ENCODE peak calls at places on chromosomes 6 and 20, in four cellular contexts. D is cardiac fibroblast; A is fibroblast of the aortic adventitia; X is CD8-positive, alpha-beta memory T cell. B is an unnamed sample.

GRCh38 chr6:43254138-43254817 is 11.0 kb downstream of the TTBK1 start:
- DNase-seq in D (peak; percentile 41), A (no peak), X (no peak), B (no peak)

GRCh38 chr6:33976425-33977360 is 169.2 kb downstream of the GRM4 start:
- DNase-seq in D (no peak), A (no peak), X (no peak), B (no peak)

GRCh38 chr6:151325075-151326050 is 66.0 kb downstream of the ZBTB2 start:
- DNase-seq in D (peak; percentile 89), A (peak; percentile 85), X (no peak), B (no peak)

GRCh38 chr6:10373642-10374359 is 41.1 kb downstream of the TFAP2A start:
- DNase-seq in D (no peak), A (peak; percentile 20), X (no peak), B (no peak)

GRCh38 chr20:63532449-63532971 is 4.7 kb downstream of the PTK6 start:
- DNase-seq in D (no peak), A (no peak), X (no peak), B (no peak)

GRCh38 chr6:40791004-40791403 is 203.8 kb upstream of the LRFN2 start:
- DNase-seq in D (no peak), A (no peak), X (no peak), B (no peak)

GRCh38 chr6:46850781-46851180 is 57.6 kb downstream of the MEP1A start:
- DNase-seq in D (peak; percentile 76), A (no peak), X (no peak), B (no peak)

GRCh38 chr6:138107078-138107751 is at the start of gene PERP:
- DNase-seq in D (peak; percentile 58), A (peak; percentile 33), X (peak; percentile 58), B (no peak)

GRCh38 chr6:14612016-14612415 is 494.4 kb downstream of the CD83 start:
- DNase-seq in D (peak; percentile 19), A (peak; percentile 63), X (no peak), B (no peak)

GRCh38 chr6:100968934-100969333 is 87.8 kb upstream of the ASCC3 start:
- DNase-seq in D (no peak), A (no peak), X (no peak), B (no peak)

GRCh38 chr6:98824163-98824906 is 10.0 kb upstream of the POU3F2 start:
- DNase-seq in D (no peak), A (no peak), X (no peak), B (no peak)

GRCh38 chr20:47989957-47990356 is 204.7 kb upstream of the SULF2 start:
- DNase-seq in D (no peak), A (no peak), X (no peak), B (no peak)

GRCh38 chr20:19977373-19977770 is 39.8 kb upstream of the NAA20 start:
- DNase-seq in D (no peak), A (no peak), X (no peak), B (no peak)

GRCh38 chr6:75750925-75751324 is 1.9 kb downstream of the MYO6 start:
- DNase-seq in D (no peak), A (no peak), X (no peak), B (no peak)

GRCh38 chr6:49980898-49981297 is 11.5 kb upstream of the DEFB113 start:
- DNase-seq in D (peak; percentile 15), A (no peak), X (no peak), B (no peak)

GRCh38 chr6:138769102-138769676 is 4.4 kb upstream of the CCDC28A start:
- DNase-seq in D (no peak), A (peak; percentile 67), X (no peak), B (no peak)

GRCh38 chr6:56088641-56089040 is 158.7 kb downstream of the COL21A1 start:
- DNase-seq in D (no peak), A (no peak), X (no peak), B (no peak)

GRCh38 chr6:168905451-168906090 is 348.1 kb downstream of the THBS2 start:
- DNase-seq in D (peak; percentile 23), A (no peak), X (peak; percentile 34), B (no peak)

GRCh38 chr6:111651185-111652034 is 45.7 kb upstream of the TRAF3IP2 start:
- DNase-seq in D (no peak), A (no peak), X (no peak), B (no peak)

GRCh38 chr6:80366721-80367120 is 260.2 kb downstream of the BCKDHB start:
- DNase-seq in D (peak; percentile 45), A (peak; percentile 90), X (no peak), B (no peak)

GRCh38 chr6:1911476-1911875 is 301.8 kb downstream of the FOXC1 start:
- DNase-seq in D (peak; percentile 50), A (peak; percentile 21), X (no peak), B (peak; percentile 33)

GRCh38 chr6:100372326-100372725 is 92.4 kb downstream of the SIM1 start:
- DNase-seq in D (no peak), A (no peak), X (no peak), B (no peak)

GRCh38 chr6:107545761-107546160 is 55.8 kb downstream of the SOBP start:
- DNase-seq in D (no peak), A (no peak), X (no peak), B (no peak)

GRCh38 chr6:150079604-150080003 is 10.7 kb upstream of the ULBP3 start:
- DNase-seq in D (no peak), A (no peak), X (peak; percentile 60), B (no peak)

GRCh38 chr6:66849843-66850242 is 1142.8 kb upstream of the EYS start:
- DNase-seq in D (no peak), A (no peak), X (no peak), B (no peak)

GRCh38 chr6:48184644-48185043 is 73.6 kb upstream of the PTCHD4 start:
- DNase-seq in D (no peak), A (peak; percentile 30), X (no peak), B (no peak)

GRCh38 chr6:2839195-2839981 is 2.3 kb downstream of the SERPINB1 start:
- DNase-seq in D (peak; percentile 67), A (peak; percentile 73), X (no peak), B (no peak)

GRCh38 chr20:16580127-16580526 is 6.9 kb upstream of the KIF16B start:
- DNase-seq in D (peak; percentile 79), A (peak; percentile 80), X (no peak), B (no peak)

GRCh38 chr6:5905431-5906339 is 101.0 kb downstream of the NRN1 start:
- DNase-seq in D (peak; percentile 79), A (peak; percentile 97), X (no peak), B (no peak)

GRCh38 chr6:111804627-111805235 is 68.5 kb downstream of the FYN start:
- DNase-seq in D (peak; percentile 86), A (peak; percentile 91), X (peak; percentile 74), B (no peak)

GRCh38 chr6:117233146-117233545 is 32.2 kb upstream of the VGLL2 start:
- DNase-seq in D (peak; percentile 4), A (no peak), X (no peak), B (no peak)

GRCh38 chr6:11213305-11214106 is 19.0 kb downstream of the NEDD9 start:
- DNase-seq in D (peak; percentile 63), A (peak; percentile 63), X (no peak), B (no peak)

GRCh38 chr20:60055740-60056139 is 97.5 kb downstream of the CDH26 start:
- DNase-seq in D (peak; percentile 20), A (no peak), X (peak; percentile 57), B (peak; percentile 99)

GRCh38 chr20:60057123-60057865 is 99.1 kb downstream of the CDH26 start:
- DNase-seq in D (peak; percentile 74), A (peak; percentile 63), X (peak; percentile 59), B (peak; percentile 92)

GRCh38 chr20:60057866-60058807 is 99.9 kb downstream of the CDH26 start:
- DNase-seq in D (peak; percentile 54), A (no peak), X (peak; percentile 19), B (peak; percentile 98)

GRCh38 chr20:60054716-60055371 is 96.6 kb downstream of the CDH26 start:
- DNase-seq in D (no peak), A (no peak), X (no peak), B (peak; percentile 99)

GRCh38 chr20:60056345-60057122 is 98.3 kb downstream of the CDH26 start:
- DNase-seq in D (no peak), A (no peak), X (no peak), B (peak; percentile 48)
- H3K4me3 ChIP-seq in D (no peak overlapping the region), A (no peak overlapping the region), X (peak overlapping the region; percentile 58), B (peak overlapping the region; percentile 46)

GRCh38 chr6:32969685-32970412 is 1.5 kb downstream of the BRD2 start:
- DNase-seq in D (peak; percentile 98), A (peak; percentile 96), X (peak; percentile 61), B (peak; percentile 83)

GRCh38 chr6:32968093-32968769 is at the start of gene BRD2:
- DNase-seq in D (peak; percentile 98), A (peak; percentile 96), X (peak; percentile 98), B (peak; percentile 95)

GRCh38 chr6:32970413-32971244 is 2.2 kb downstream of the BRD2 start:
- DNase-seq in D (peak; percentile 94), A (peak; percentile 92), X (peak; percentile 57), B (peak; percentile 86)

GRCh38 chr6:32967151-32968091 is 973 bp upstream of the BRD2 start:
- DNase-seq in D (peak; percentile 59), A (peak; percentile 57), X (peak; percentile 27), B (peak; percentile 76)

GRCh38 chr6:32968770-32969684 is 633 bp downstream of the BRD2 start:
- DNase-seq in D (peak; percentile 88), A (peak; percentile 87), X (peak; percentile 35), B (peak; percentile 91)
- H3K4me3 ChIP-seq in D (peak overlapping the region; percentile 78), A (peak overlapping the region; percentile 71), X (peak overlapping the region; percentile 96), B (peak overlapping the region; percentile 68)

GRCh38 chr6:148304976-148305375 is 37.7 kb upstream of the SASH1 start:
- DNase-seq in D (peak; percentile 86), A (peak; percentile 71), X (no peak), B (no peak)

GRCh38 chr6:148307400-148307799 is 35.2 kb upstream of the SASH1 start:
- DNase-seq in D (no peak), A (no peak), X (no peak), B (no peak)

GRCh38 chr6:148309301-148309700 is 33.3 kb upstream of the SASH1 start:
- DNase-seq in D (no peak), A (peak; percentile 45), X (no peak), B (no peak)

GRCh38 chr6:148303616-148304015 is 39.0 kb upstream of the SASH1 start:
- DNase-seq in D (no peak), A (no peak), X (no peak), B (no peak)

GRCh38 chr6:148306287-148306686 is 36.4 kb upstream of the SASH1 start:
- DNase-seq in D (no peak), A (no peak), X (no peak), B (no peak)
- H3K4me3 ChIP-seq in D (no peak overlapping the region), A (no peak overlapping the region), X (no peak overlapping the region), B (no peak overlapping the region)

DNA sequence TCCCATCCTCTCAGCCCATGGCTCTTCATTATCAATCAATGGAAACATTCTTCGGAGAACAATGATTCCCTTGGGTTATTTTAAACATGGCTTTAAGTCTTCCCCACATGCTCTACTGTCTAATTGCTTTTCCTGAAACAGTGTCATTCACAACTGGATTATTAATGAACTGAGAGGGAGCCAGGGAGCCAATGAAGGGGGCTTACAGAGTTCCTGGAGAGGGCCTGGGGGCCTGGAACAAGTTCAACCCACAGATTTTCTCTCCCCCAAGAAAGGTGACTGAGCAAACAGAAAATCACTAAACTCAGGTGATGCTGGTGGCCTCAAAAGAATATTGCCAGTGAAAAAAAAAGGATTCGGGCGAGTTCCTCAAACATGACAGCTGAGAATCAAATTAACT is 1.3 kb upstream of the PPP1R16B start:
- DNase-seq in D (no peak), A (no peak), X (no peak), B (no peak)
- H3K4me3 ChIP-seq in D (no peak overlapping the region), A (no peak overlapping the region), X (no peak overlapping the region), B (no peak overlapping the region)

B was measured in HL-60.